ENCODE peak calls at places on chromosomes 2 and 18, in seven cellular contexts. O is endodermal cell; C is PC-3; Q is ovary; Y is tibial artery; H is naive thymus-derived CD4-positive, alpha-beta T cell; K is tibial nerve. I is an unnamed sample.
A peak's percentile ranks its signal among the peaks of the same experiment; 100 is the strongest.

GRCh38 chr2:145155196-145155595 is 635.3 kb upstream of the ZEB2 start:
- DNase-seq in C (no peak), Y (no peak), H (no peak), O (no peak), K (no peak), Q (no peak), I (no peak)

GRCh38 chr2:100016756-100017155 is 125.6 kb downstream of the AFF3 start:
- DNase-seq in H (no peak), Y (no peak), K (no peak), C (no peak), Q (no peak), O (no peak), I (no peak)

GRCh38 chr2:146124741-146125140 is 1604.8 kb upstream of the ZEB2 start:
- DNase-seq in O (no peak), C (peak; percentile 45), Q (no peak), K (no peak), H (no peak), Y (no peak), I (no peak)

GRCh38 chr2:240999873-241000541 is 1.6 kb downstream of the SNED1 start:
- DNase-seq in H (peak; percentile 3), C (no peak), Q (peak; percentile 24), K (peak; percentile 11), Y (peak; percentile 26), O (peak; percentile 39), I (no peak)

GRCh38 chr2:134391751-134392160 is 137.9 kb downstream of the MGAT5 start:
- DNase-seq in Y (no peak), H (no peak), K (no peak), C (peak; percentile 96), O (no peak), Q (no peak), I (no peak)

GRCh38 chr2:217166241-217166640 is 306.4 kb upstream of the TNP1 start:
- DNase-seq in O (no peak), Y (no peak), K (no peak), C (peak; percentile 65), H (no peak), Q (no peak), I (no peak)

GRCh38 chr2:60932954-60933353 is 51.6 kb downstream of the REL start:
- DNase-seq in K (no peak), C (no peak), H (no peak), Y (no peak), Q (no peak), O (no peak), I (no peak)

GRCh38 chr2:46776687-46777327 is 138.8 kb downstream of the MCFD2 start:
- DNase-seq in Y (peak; percentile 65), O (peak; percentile 81), H (no peak), C (peak; percentile 77), K (no peak), Q (peak; percentile 82), I (peak; percentile 81)

GRCh38 chr2:127101756-127102463 is 5.0 kb downstream of the BIN1 start:
- DNase-seq in K (no peak), C (no peak), H (no peak), Q (no peak), O (no peak), Y (peak; percentile 15), I (no peak)

GRCh38 chr2:20597868-20598183 is 53.1 kb downstream of the HS1BP3 start:
- DNase-seq in H (no peak), Q (peak; percentile 25), O (peak; percentile 26), C (no peak), K (peak; percentile 9), Y (peak; percentile 22), I (no peak)

GRCh38 chr2:20595439-20596192 is 55.3 kb downstream of the HS1BP3 start:
- DNase-seq in Q (peak; percentile 22), Y (peak; percentile 51), H (no peak), C (peak; percentile 57), O (peak; percentile 78), K (peak; percentile 13), I (peak; percentile 57)

GRCh38 chr2:20596973-20597867 is 53.7 kb downstream of the HS1BP3 start:
- DNase-seq in Y (peak; percentile 95), K (peak; percentile 84), H (no peak), C (no peak), Q (peak; percentile 93), O (peak; percentile 36), I (peak; percentile 90)

GRCh38 chr2:20594957-20595356 is 55.9 kb downstream of the HS1BP3 start:
- DNase-seq in O (no peak), Q (peak; percentile 17), H (no peak), Y (no peak), K (no peak), C (no peak), I (peak; percentile 41)

DNA sequence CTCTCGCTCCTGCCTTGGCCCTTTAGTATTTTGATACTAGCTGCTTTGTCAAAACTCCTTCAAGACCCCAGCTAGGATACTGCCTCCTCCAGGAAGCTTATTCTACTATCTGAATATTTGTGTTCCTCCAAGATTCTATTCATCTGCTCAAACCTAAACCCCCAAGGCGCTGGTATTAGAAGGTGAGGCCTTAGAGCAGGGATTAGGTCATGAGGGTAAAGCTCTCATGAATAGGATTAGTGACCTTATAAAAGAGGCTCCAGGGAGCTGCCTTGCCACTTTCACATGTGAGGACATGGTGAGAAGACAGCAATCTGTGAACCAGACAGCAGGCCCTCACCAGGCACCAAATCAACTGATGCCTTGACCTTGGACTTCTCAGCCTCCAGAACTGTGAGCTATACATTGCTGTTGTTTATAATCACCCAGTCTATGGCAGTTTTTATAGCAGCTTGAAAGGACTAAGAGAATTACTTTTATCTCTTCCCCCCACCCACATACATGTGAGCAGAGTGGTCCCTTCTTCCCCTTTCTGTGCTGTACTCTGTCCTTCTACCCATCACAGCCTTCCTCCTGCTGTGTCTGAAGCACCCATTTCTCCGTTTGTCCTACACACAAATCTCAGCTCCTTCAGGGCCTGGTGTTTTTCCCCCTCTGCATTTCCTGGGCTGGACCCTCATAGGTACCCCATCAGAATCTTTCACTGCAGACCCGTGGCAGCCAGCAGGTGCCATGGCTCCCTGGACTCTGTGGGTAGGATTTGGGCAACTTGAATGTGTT is 54.5 kb downstream of the HS1BP3 start:
- DNase-seq in C (no peak), Y (no peak), K (peak; percentile 10), Q (peak; percentile 12), H (no peak), O (peak; percentile 53), I (no peak)
- H3K27ac ChIP-seq in C (peak overlapping the region; percentile 60), Y (peak overlapping the region; percentile 91), K (peak overlapping the region; percentile 80), Q (peak overlapping the region; percentile 63), H (no peak overlapping the region), O (peak overlapping the region; percentile 77), I (peak overlapping the region; percentile 75)

GRCh38 chr18:9038277-9038871 is 64.1 kb upstream of the NDUFV2 start:
- DNase-seq in H (no peak), C (peak; percentile 65), Q (no peak), Y (no peak), K (no peak), O (no peak), I (no peak)

GRCh38 chr18:9047715-9048114 is 54.8 kb upstream of the NDUFV2 start:
- DNase-seq in Q (no peak), K (no peak), H (no peak), Y (no peak), C (no peak), O (no peak), I (no peak)

GRCh38 chr18:9043581-9043980 is 58.9 kb upstream of the NDUFV2 start:
- DNase-seq in K (no peak), Y (no peak), O (no peak), Q (no peak), H (no peak), C (no peak), I (no peak)

GRCh38 chr18:9039441-9039950 is 63.0 kb upstream of the NDUFV2 start:
- DNase-seq in H (no peak), K (no peak), Q (no peak), C (no peak), Y (no peak), O (no peak), I (no peak)

DNA sequence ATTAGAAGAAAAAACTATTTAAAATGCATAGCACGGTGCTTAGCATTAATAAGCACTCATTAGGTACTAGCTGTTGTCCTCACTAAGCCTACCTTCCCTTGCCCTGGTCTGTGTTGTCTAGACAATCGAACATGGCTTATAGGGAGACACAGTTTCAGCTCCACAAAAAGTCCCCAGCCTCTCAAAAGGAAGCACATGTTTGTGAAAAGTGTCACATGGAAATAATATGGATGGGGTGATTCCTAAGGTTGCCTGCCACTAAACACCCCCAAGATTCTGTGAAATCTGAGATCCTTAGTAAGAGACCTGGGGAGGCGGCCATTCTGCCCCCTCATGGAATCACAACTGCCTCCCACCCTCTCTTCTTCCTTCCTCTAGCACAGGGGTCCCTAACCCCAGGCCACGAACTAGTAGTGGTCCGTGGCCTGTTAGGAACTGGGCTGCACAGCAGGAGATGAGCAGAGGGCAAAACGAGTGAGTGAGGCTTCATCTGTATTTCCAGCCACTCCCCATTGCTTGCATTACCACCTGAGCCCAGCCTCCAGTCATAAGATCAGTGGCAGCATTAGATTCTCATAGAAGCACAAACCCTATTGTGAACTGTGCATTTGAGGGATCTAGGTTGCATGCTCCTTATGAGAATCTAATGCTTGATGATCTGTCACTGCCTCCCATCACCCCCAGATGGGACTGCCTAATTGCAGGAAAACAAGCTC is 59.6 kb upstream of the NDUFV2 start:
- DNase-seq in Y (no peak), O (no peak), C (no peak), Q (no peak), H (no peak), K (no peak), I (no peak)
- H3K4me3 ChIP-seq in Y (no peak overlapping the region), O (no peak overlapping the region), C (no peak overlapping the region), Q (no peak overlapping the region), H (no peak overlapping the region), K (no peak overlapping the region), I (no peak overlapping the region)

GRCh38 chr18:79799619-79800352 is 2.0 kb downstream of the KCNG2 start:
- DNase-seq in K (no peak), H (no peak), Y (no peak), C (no peak), O (no peak), Q (no peak), I (no peak)

GRCh38 chr18:79801641-79802040 is 3.9 kb downstream of the KCNG2 start:
- DNase-seq in K (no peak), H (no peak), Y (no peak), C (no peak), O (no peak), Q (no peak), I (no peak)

GRCh38 chr18:79801217-79801616 is 3.5 kb downstream of the KCNG2 start:
- DNase-seq in K (no peak), O (no peak), C (no peak), H (no peak), Y (no peak), Q (no peak), I (no peak)

GRCh38 chr18:79798999-79799370 is 1.2 kb downstream of the KCNG2 start:
- DNase-seq in K (no peak), C (no peak), Q (no peak), O (peak; percentile 70), Y (no peak), H (no peak), I (no peak)

GRCh38 chr18:79800353-79801180 is 2.8 kb downstream of the KCNG2 start:
- DNase-seq in H (no peak), K (no peak), O (no peak), C (no peak), Y (no peak), Q (no peak), I (no peak)
- H3K27me3 ChIP-seq in H (peaks cover 10% of the 10 kb centered on the region), K (no peaks in the 10 kb centered on the region), O (peaks cover 66% of the 10 kb centered on the region), C (peaks cover 15% of the 10 kb centered on the region), Y (peaks cover 55% of the 10 kb centered on the region), Q (no peaks in the 10 kb centered on the region), I (no peaks in the 10 kb centered on the region)

DNA sequence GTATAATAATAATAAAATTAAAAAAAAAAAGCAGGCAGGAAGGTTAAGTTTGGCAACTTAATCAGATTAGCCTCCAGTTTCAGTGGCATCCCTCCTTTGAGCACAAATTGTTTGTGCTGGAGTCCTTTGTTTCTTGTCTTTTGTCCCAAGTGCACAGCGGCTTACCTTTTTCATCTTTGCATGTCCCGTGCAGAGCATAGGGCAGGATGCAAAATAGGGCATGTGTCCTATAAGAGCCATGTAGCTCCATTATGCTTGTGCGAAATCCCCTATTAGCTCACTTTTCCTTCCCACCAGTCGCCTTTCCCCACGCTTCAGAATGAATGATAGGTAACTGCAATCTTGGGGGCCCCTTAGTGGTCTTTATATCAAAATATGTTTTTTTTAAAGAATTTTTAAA is 216.8 kb downstream of the TSN start:
- DNase-seq in C (no peak), H (no peak), Q (no peak), Y (no peak), O (no peak), K (no peak), I (no peak)
- H3K27ac ChIP-seq in C (no peak overlapping the region), H (no peak overlapping the region), Q (no peak overlapping the region), Y (peak overlapping the region; percentile 80), O (no peak overlapping the region), K (no peak overlapping the region), I (no peak overlapping the region)